ENCODE peak calls at places on chromosomes 4 and X, in ten cellular contexts. E is COR-L47, U is fibroblast of lung, D is Ammon's horn, Z is GM03348, C is HT-29, I is OCI-M1, V is EH, W is AG20443, Q is occipital lobe. M is an unnamed sample.

GRCh38 chrX:17323397-17323796 is 51.6 kb upstream of the NHS start:
- DNase-seq in W (no peak), C (no peak), Z (no peak), D (no peak), I (no peak), Q (no peak), V (no peak), E (no peak), U (no peak), M (no peak)

GRCh38 chr4:73603307-73603710 is 16.9 kb downstream of the RASSF6 start:
- DNase-seq in Q (no peak), E (no peak), D (no peak), Z (no peak), W (no peak), V (no peak), I (no peak), C (peak), U (peak), M (no peak)

GRCh38 chr4:173121044-173121685 is 47.4 kb upstream of the GALNT7 start:
- DNase-seq in Q (no peak), I (peak), Z (peak), U (peak), V (peak), D (no peak), W (peak), E (peak), C (peak), M (no peak)

GRCh38 chr4:144310535-144310934 is 170.0 kb upstream of the GYPA start:
- DNase-seq in E (no peak), W (no peak), C (no peak), I (no peak), V (no peak), Q (no peak), Z (no peak), U (no peak), D (no peak), M (no peak)

GRCh38 chrX:103063191-103063845 is 653 bp downstream of the BEX1 start:
- DNase-seq in I (peak), C (no peak), Q (peak), U (peak), D (peak), V (peak), Z (peak), E (peak), W (peak), M (peak)

GRCh38 chr4:87803421-87803820 is 4.1 kb downstream of the IBSP start:
- DNase-seq in D (no peak), U (no peak), I (no peak), V (no peak), C (no peak), Q (no peak), Z (no peak), E (no peak), W (no peak), M (no peak)

GRCh38 chr4:13059015-13059414 is 425.1 kb downstream of the RAB28 start:
- DNase-seq in W (no peak), I (peak), Q (no peak), C (no peak), U (no peak), D (no peak), E (no peak), Z (no peak), V (no peak), M (no peak)

GRCh38 chr4:53490965-53491622 is 100.2 kb downstream of the LNX1 start:
- DNase-seq in V (peak), Q (no peak), D (peak), I (peak), W (peak), E (peak), C (peak), U (peak), Z (peak), M (peak)

GRCh38 chrX:141221611-141222010 is 20.7 kb downstream of the SPANXC start:
- DNase-seq in W (no peak), V (no peak), E (no peak), I (no peak), U (peak), Q (no peak), D (no peak), C (no peak), Z (no peak), M (no peak)

GRCh38 chr4:153522800-153523089 is 56.6 kb downstream of the TMEM131L start:
- DNase-seq in Q (no peak), U (no peak), C (no peak), E (no peak), I (peak), V (no peak), Z (no peak), D (no peak), W (no peak), M (no peak)

GRCh38 chr4:48025005-48025404 is 8.4 kb downstream of the NIPAL1 start:
- DNase-seq in C (no peak), U (peak), W (peak), V (peak), I (no peak), D (peak), Z (no peak), E (no peak), Q (no peak), M (no peak)

GRCh38 chrX:107324493-107325310 is 118.3 kb downstream of the DNAAF6 start:
- DNase-seq in E (no peak), C (peak), W (peak), I (peak), Q (no peak), U (peak), V (peak), Z (peak), D (peak), M (no peak)

GRCh38 chrX:46383006-46383405 is 162.2 kb downstream of the ZNF674 start:
- DNase-seq in Q (no peak), C (no peak), E (no peak), W (no peak), I (no peak), D (no peak), Z (no peak), U (no peak), V (no peak), M (no peak)

GRCh38 chr4:73621357-73621756 is 1.1 kb upstream of the RASSF6 start:
- DNase-seq in C (no peak), W (no peak), E (no peak), Q (no peak), U (no peak), Z (no peak), V (no peak), I (no peak), D (no peak), M (no peak)

GRCh38 chrX:46251755-46252154 is 293.5 kb downstream of the ZNF674 start:
- DNase-seq in U (peak), D (no peak), Q (no peak), C (peak), E (no peak), I (no peak), Z (no peak), W (no peak), V (peak), M (no peak)

GRCh38 chr4:83704786-83705185 is 168.9 kb downstream of the GPAT3 start:
- DNase-seq in U (no peak), Z (no peak), I (no peak), W (no peak), D (no peak), C (no peak), E (no peak), V (no peak), Q (no peak), M (no peak)

GRCh38 chr4:111027526-111027925 is 404.6 kb upstream of the PITX2 start:
- DNase-seq in Q (no peak), I (no peak), U (peak), C (no peak), Z (peak), W (peak), D (no peak), E (no peak), V (peak), M (no peak)

GRCh38 chr4:90603540-90603939 is 476.3 kb downstream of the CCSER1 start:
- DNase-seq in D (no peak), Q (no peak), W (no peak), Z (no peak), U (no peak), C (no peak), E (no peak), V (no peak), I (no peak), M (no peak)

GRCh38 chr4:150960818-150961217 is 54.3 kb downstream of the LRBA start:
- DNase-seq in Z (peak), U (no peak), V (peak), W (peak), D (no peak), C (no peak), Q (no peak), E (no peak), I (peak), M (peak)

GRCh38 chrX:153486163-153486562 is 8.6 kb upstream of the BGN start:
- DNase-seq in I (no peak), W (no peak), C (no peak), Z (no peak), Q (no peak), E (no peak), V (no peak), U (no peak), D (no peak), M (peak)

GRCh38 chrX:110734894-110735541 is 60.6 kb downstream of the CHRDL1 start:
- DNase-seq in D (no peak), E (no peak), Z (peak), C (no peak), U (peak), I (no peak), V (peak), Q (no peak), W (peak), M (no peak)